ENCODE peak calls at places on chromosomes 5 and 9, in ten cellular contexts. J, S, K, L, B, V, Z, T, G and I are unnamed samples.

GRCh38 chr5:568809-569208 is 43.3 kb upstream of the CEP72 start:
- DNase-seq in Z (no peak), J (no peak), G (no peak), K (no peak), S (no peak), V (no peak), L (no peak), B (no peak), T (no peak), I (no peak)

GRCh38 chr5:13831236-13831810 is 113.2 kb downstream of the DNAH5 start:
- DNase-seq in B (no peak), J (no peak), V (peak), K (no peak), T (no peak), Z (peak), G (no peak), L (no peak), S (no peak), I (no peak)

GRCh38 chr5:97877578-97877977 is 694.5 kb upstream of the RIOK2 start:
- DNase-seq in K (no peak), L (no peak), B (no peak), Z (peak), S (no peak), V (peak), G (no peak), T (no peak), J (no peak), I (no peak)

GRCh38 chr9:118652935-118653334 is 716.3 kb downstream of the BRINP1 start:
- DNase-seq in L (no peak), J (no peak), B (no peak), T (no peak), V (no peak), K (no peak), Z (peak), G (no peak), S (no peak), I (no peak)

GRCh38 chr9:136614372-136614922 is 48.3 kb upstream of the EGFL7 start:
- DNase-seq in T (no peak), S (no peak), V (no peak), G (no peak), B (no peak), J (no peak), K (peak), L (no peak), Z (no peak), I (no peak)

GRCh38 chr5:151378616-151379015 is 31.3 kb upstream of the SLC36A2 start:
- DNase-seq in G (no peak), S (no peak), V (no peak), T (no peak), B (no peak), Z (no peak), J (no peak), K (no peak), L (no peak), I (no peak)

GRCh38 chr5:93421498-93421897 is 159.5 kb downstream of the NR2F1-AS1 start:
- DNase-seq in S (no peak), V (peak), J (no peak), G (no peak), T (no peak), L (no peak), K (no peak), Z (no peak), B (no peak), I (no peak)

GRCh38 chr9:34651876-34652602 is at the start of gene IL11RA:
- DNase-seq in K (peak), Z (peak), L (no peak), T (peak), S (no peak), J (no peak), B (peak), G (peak), V (peak), I (peak)

GRCh38 chr5:10130881-10131280 is 118.8 kb downstream of the ATPSCKMT start:
- DNase-seq in J (no peak), S (no peak), V (no peak), G (no peak), K (no peak), B (no peak), Z (no peak), T (no peak), L (no peak), I (no peak)

GRCh38 chr5:149447373-149448367 is 68.6 kb upstream of the IL17B start:
- DNase-seq in J (no peak), K (no peak), V (no peak), S (no peak), T (no peak), B (no peak), G (no peak), L (no peak), Z (no peak), I (no peak)

GRCh38 chr5:112586596-112587062 is 151.1 kb upstream of the APC start:
- DNase-seq in K (no peak), S (no peak), J (no peak), G (no peak), B (no peak), Z (no peak), L (no peak), T (no peak), V (no peak), I (no peak)

GRCh38 chr5:171901764-171902163 is 104.7 kb downstream of the FBXW11 start:
- DNase-seq in V (no peak), Z (no peak), S (no peak), K (no peak), L (no peak), B (no peak), T (no peak), J (no peak), G (no peak), I (no peak)

GRCh38 chr9:103707181-103707580 is 386.9 kb upstream of the SMC2 start:
- DNase-seq in G (no peak), T (no peak), L (no peak), K (no peak), V (no peak), Z (no peak), J (no peak), S (no peak), B (no peak), I (no peak)

GRCh38 chr9:116951588-116952433 is 264.7 kb downstream of the TRIM32 start:
- DNase-seq in V (no peak), B (no peak), T (no peak), S (no peak), K (no peak), J (no peak), G (no peak), Z (no peak), L (no peak), I (no peak)

GRCh38 chr5:135058326-135058725 is 24.3 kb upstream of the PITX1 start:
- DNase-seq in G (no peak), J (no peak), B (no peak), K (no peak), L (no peak), T (no peak), S (no peak), V (no peak), Z (no peak), I (no peak)

GRCh38 chr9:99356512-99356971 is 134.5 kb downstream of the SEC61B start:
- DNase-seq in B (no peak), J (no peak), L (no peak), G (no peak), S (no peak), T (peak), V (peak), K (peak), Z (no peak), I (peak)

GRCh38 chr9:120868676-120869359 is 8.2 kb downstream of the PHF19 start:
- DNase-seq in L (peak), V (peak), G (peak), Z (peak), K (peak), B (peak), S (peak), J (peak), T (peak), I (peak)